ENCODE peak calls at places on chromosomes 1 and 21, in five cellular contexts. T, G, Y, O and E are unnamed samples.

GRCh38 chr1:155086182-155086741 is 7.6 kb downstream of the EFNA3 start:
- DNase-seq in T (peak), G (peak), Y (peak), O (no peak), E (no peak)

GRCh38 chr1:13794231-13795187 is 94.5 kb downstream of the PRDM2 start:
- DNase-seq in T (no peak), G (no peak), Y (no peak), O (no peak), E (no peak)

GRCh38 chr1:6785721-6786505 is 659 bp downstream of the CAMTA1 start:
- DNase-seq in T (peak), G (peak), Y (peak), O (no peak), E (no peak)

GRCh38 chr1:168942165-168942564 is 164.3 kb upstream of the ATP1B1 start:
- DNase-seq in T (no peak), G (no peak), Y (no peak), O (no peak), E (no peak)

GRCh38 chr1:19384113-19384512 is 72.0 kb downstream of the SLC66A1 start:
- DNase-seq in T (no peak), G (no peak), Y (peak), O (no peak), E (no peak)

GRCh38 chr1:202892501-202892900 is 3.6 kb upstream of the RABIF start:
- DNase-seq in T (no peak), G (no peak), Y (no peak), O (no peak), E (no peak)

GRCh38 chr1:85398391-85399064 is 66.4 kb downstream of the DDAH1 start:
- DNase-seq in T (no peak), G (peak), Y (peak), O (peak), E (peak)

GRCh38 chr1:154348429-154349076 is 23.2 kb downstream of the ATP8B2 start:
- DNase-seq in T (no peak), G (no peak), Y (no peak), O (no peak), E (no peak)

GRCh38 chr1:207072241-207072640 is 16.4 kb upstream of the C4BPB start:
- DNase-seq in T (no peak), G (no peak), Y (no peak), O (no peak), E (no peak)

GRCh38 chr1:29328897-29329775 is 92.8 kb downstream of the PTPRU start:
- DNase-seq in T (no peak), G (no peak), Y (no peak), O (no peak), E (no peak)

GRCh38 chr1:197521118-197521739 is 253.2 kb downstream of the CRB1 start:
- DNase-seq in T (peak), G (peak), Y (peak), O (peak), E (no peak)

GRCh38 chr1:205783904-205784303 is 8.6 kb upstream of the RAB29 start:
- DNase-seq in T (no peak), G (no peak), Y (peak), O (peak), E (peak)

GRCh38 chr21:46375560-46376230 is 51.7 kb downstream of the PCNT start:
- DNase-seq in T (no peak), G (no peak), Y (no peak), O (no peak), E (no peak)

GRCh38 chr1:157580179-157580827 is 17.6 kb downstream of the FCRL4 start:
- DNase-seq in T (peak), G (peak), Y (peak), O (peak), E (peak)

GRCh38 chr1:198903203-198903602 is 264.4 kb downstream of the PTPRC start:
- DNase-seq in T (peak), G (no peak), Y (no peak), O (no peak), E (no peak)

GRCh38 chr1:40806724-40807675 is 23.4 kb downstream of the KCNQ4 start:
- DNase-seq in T (no peak), G (no peak), Y (no peak), O (no peak), E (no peak)

GRCh38 chr1:110672001-110672752 is 2.6 kb downstream of the KCNA3 start:
- DNase-seq in T (peak), G (peak), Y (peak), O (no peak), E (no peak)

GRCh38 chr21:28215214-28215954 is 777.3 kb downstream of the LTN1 start:
- DNase-seq in T (no peak), G (peak), Y (peak), O (no peak), E (no peak)

GRCh38 chr1:20279507-20279906 is 11.2 kb upstream of the VWA5B1 start:
- DNase-seq in T (no peak), G (peak), Y (peak), O (no peak), E (peak)

GRCh38 chr1:11550664-11551283 is 71.8 kb downstream of the DISP3 start:
- DNase-seq in T (peak), G (peak), Y (peak), O (peak), E (peak)

GRCh38 chr1:151968058-151968457 is 25.6 kb downstream of the S100A10 start:
- DNase-seq in T (peak), G (peak), Y (peak), O (no peak), E (no peak)

GRCh38 chr1:18419845-18420184 is 60.9 kb upstream of the KLHDC7A start:
- DNase-seq in T (no peak), G (no peak), Y (no peak), O (no peak), E (no peak)

GRCh38 chr1:200038987-200039848 is 11.7 kb downstream of the NR5A2 start:
- DNase-seq in T (no peak), G (no peak), Y (peak), O (no peak), E (no peak)

GRCh38 chr1:215551806-215552205 is 15.3 kb upstream of the KCTD3 start:
- DNase-seq in T (no peak), G (no peak), Y (no peak), O (no peak), E (no peak)

GRCh38 chr21:16302851-16303282 is 573.1 kb downstream of the USP25 start:
- DNase-seq in T (no peak), G (peak), Y (peak), O (no peak), E (no peak)

GRCh38 chr1:36528361-36529349 is 45.9 kb upstream of the CSF3R start:
- DNase-seq in T (no peak), G (no peak), Y (no peak), O (no peak), E (no peak)
- TF ChIP-seq CTCF in T (peak), G (no peak), Y (no peak), O (no peak), E (peak)

DNA sequence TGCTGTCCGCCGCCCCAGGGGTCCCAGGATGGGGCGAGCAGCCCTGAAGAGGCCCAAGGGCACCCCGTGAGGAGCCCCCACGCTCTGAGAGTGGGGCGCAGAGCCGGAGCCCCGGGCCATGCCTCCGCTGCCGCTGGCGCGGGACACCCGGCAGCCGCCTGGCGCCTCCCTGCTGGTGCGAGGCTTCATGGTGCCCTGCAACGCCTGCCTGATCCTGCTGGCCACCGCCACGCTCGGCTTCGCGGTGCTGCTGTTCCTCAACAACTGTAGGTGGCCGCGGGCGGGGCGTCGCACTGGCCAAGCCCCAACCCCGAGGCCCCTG is 14.5 kb downstream of the AGRN start:
- DNase-seq in T (no peak), G (no peak), Y (peak), O (no peak), E (no peak)
- H3K4me3 ChIP-seq in T (no peak), G (no peak), Y (no peak), O (no peak), E (no peak)

DNA sequence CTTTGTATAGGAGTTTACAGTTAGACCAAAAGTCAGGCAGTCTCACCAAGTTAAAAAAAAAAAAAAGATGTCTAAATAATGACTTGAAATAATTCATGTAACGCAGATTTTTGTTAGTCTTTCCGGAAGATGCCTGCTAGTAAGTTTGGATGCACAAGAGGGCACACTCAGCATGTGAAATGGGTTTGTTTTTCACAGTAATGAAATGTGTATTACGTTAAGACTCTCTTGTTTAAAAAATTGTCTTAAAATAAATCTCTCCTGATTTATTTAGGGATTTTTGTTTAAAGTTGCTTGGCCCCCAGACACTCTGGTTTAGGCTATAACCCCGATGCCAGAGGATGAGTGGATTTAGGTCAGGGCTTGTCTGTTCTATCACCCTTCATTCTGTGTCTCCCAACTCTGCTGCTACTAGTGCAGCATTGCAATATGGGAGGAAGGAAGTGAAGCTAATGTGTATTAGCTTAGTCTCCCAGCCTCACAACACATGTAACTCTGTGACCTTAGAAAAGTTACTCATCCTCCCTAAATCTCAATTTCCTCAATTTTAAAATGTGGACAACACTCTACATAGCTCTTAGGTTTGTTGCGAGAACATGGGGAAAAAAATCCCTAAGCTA is 25.7 kb downstream of the CTH start:
- DNase-seq in T (no peak), G (peak), Y (peak), O (peak), E (no peak)
- TF ChIP-seq CTCF in T (no peak), G (peak), Y (peak), O (peak), E (peak)

GRCh38 chr1:93354749-93355148 is 9.0 kb downstream of the DR1 start:
- DNase-seq in T (no peak), G (no peak), Y (no peak), O (no peak), E (no peak)
- H3K4me3 ChIP-seq in T (no peak), G (no peak), Y (no peak), O (no peak), E (no peak)

GRCh38 chr1:241639653-241640148 is 468 bp downstream of the CHML start:
- DNase-seq in T (peak), G (no peak), Y (no peak), O (no peak), E (no peak)
- TF ChIP-seq CTCF in T (no peak), G (no peak), Y (no peak), O (peak), E (no peak)

GRCh38 chr1:184152944-184153343 is 101.4 kb downstream of the TSEN15 start:
- DNase-seq in T (no peak), G (no peak), Y (no peak), O (no peak), E (no peak)

GRCh38 chr1:184150776-184151531 is 99.4 kb downstream of the TSEN15 start:
- DNase-seq in T (no peak), G (peak), Y (peak), O (peak), E (peak)

GRCh38 chr1:184153731-184154130 is 102.2 kb downstream of the TSEN15 start:
- DNase-seq in T (no peak), G (no peak), Y (no peak), O (no peak), E (no peak)

GRCh38 chr1:184156521-184157395 is 105.2 kb downstream of the TSEN15 start:
- DNase-seq in T (no peak), G (no peak), Y (peak), O (no peak), E (no peak)

GRCh38 chr1:184152502-184152901 is 101.0 kb downstream of the TSEN15 start:
- DNase-seq in T (no peak), G (peak), Y (peak), O (peak), E (no peak)
- H3K4me3 ChIP-seq in T (no peak), G (peak), Y (peak), O (peak), E (peak)

GRCh38 chr1:209797978-209798639 is 7.8 kb downstream of the IRF6 start:
- DNase-seq in T (no peak), G (no peak), Y (peak), O (no peak), E (no peak)
- TF ChIP-seq CTCF in T (no peak), G (peak), Y (no peak), O (no peak), E (peak)

GRCh38 chr1:234111458-234112142 is 207.1 kb downstream of the SLC35F3 start:
- DNase-seq in T (no peak), G (no peak), Y (peak), O (no peak), E (no peak)

GRCh38 chr1:234120327-234120944 is 216.0 kb downstream of the SLC35F3 start:
- DNase-seq in T (no peak), G (no peak), Y (no peak), O (no peak), E (no peak)

GRCh38 chr1:234118911-234119310 is 214.4 kb downstream of the SLC35F3 start:
- DNase-seq in T (no peak), G (no peak), Y (no peak), O (no peak), E (no peak)

GRCh38 chr1:234109840-234110239 is 205.4 kb downstream of the SLC35F3 start:
- DNase-seq in T (no peak), G (no peak), Y (no peak), O (no peak), E (no peak)

GRCh38 chr1:234114648-234115307 is 210.3 kb downstream of the SLC35F3 start:
- DNase-seq in T (peak), G (peak), Y (peak), O (peak), E (no peak)
- H3K4me3 ChIP-seq in T (peak), G (no peak), Y (peak), O (no peak), E (no peak)